ENCODE peak calls at places on chromosomes 5 and 9, in ten cellular contexts. K is H7; C is uterus; O is HT1080; R is stimulated activated CD4-positive, alpha-beta T cell treated with anti-CD3 and anti-CD28 coated beads, Interleukin-15, amount 100 ng/mL, for 24 hours; J is WTC11; N is adipocyte; S is GM13977; M is fibroblast of pulmonary artery; H is lung. L is an unnamed sample.
A peak's percentile ranks its signal among the peaks of the same experiment; 100 is the strongest.

GRCh38 chr9:134594376-134594941 is 47.1 kb upstream of the COL5A1 start:
- DNase-seq in K (no peak), C (no peak), O (no peak), R (no peak), J (no peak), N (no peak), S (no peak), M (no peak), H (peak; percentile 25), L (no peak)

GRCh38 chr5:53543401-53543800 is 17.0 kb upstream of the NDUFS4 start:
- DNase-seq in K (no peak), C (no peak), O (peak; percentile 39), R (no peak), J (no peak), N (peak; percentile 13), S (no peak), M (peak; percentile 20), H (no peak), L (no peak)

GRCh38 chr9:673966-674526 is 167.5 kb upstream of the DMRT1 start:
- DNase-seq in K (peak; percentile 52), C (no peak), O (no peak), R (no peak), J (no peak), N (no peak), S (no peak), M (no peak), H (no peak), L (no peak)

GRCh38 chr5:17216974-17217325 is 481 bp upstream of the BASP1 start:
- DNase-seq in K (no peak), C (peak; percentile 33), O (no peak), R (no peak), J (peak; percentile 66), N (peak; percentile 90), S (no peak), M (peak; percentile 61), H (peak; percentile 30), L (peak; percentile 29)

GRCh38 chr5:133330956-133331355 is 279.1 kb downstream of the HSPA4 start:
- DNase-seq in K (no peak), C (no peak), O (no peak), R (no peak), J (no peak), N (no peak), S (no peak), M (no peak), H (no peak), L (no peak)

GRCh38 chr5:73365301-73365853 is 83.2 kb downstream of the FOXD1 start:
- DNase-seq in K (no peak), C (no peak), O (peak; percentile 82), R (no peak), J (no peak), N (peak; percentile 86), S (no peak), M (peak; percentile 73), H (no peak), L (no peak)

GRCh38 chr9:24413651-24414050 is 132.0 kb downstream of the IZUMO3 start:
- DNase-seq in K (no peak), C (no peak), O (peak; percentile 20), R (no peak), J (no peak), N (peak; percentile 63), S (no peak), M (peak; percentile 44), H (no peak), L (no peak)

GRCh38 chr5:54091416-54092130 is 218.8 kb downstream of the ARL15 start:
- DNase-seq in K (no peak), C (no peak), O (no peak), R (no peak), J (no peak), N (peak; percentile 25), S (no peak), M (no peak), H (no peak), L (peak; percentile 70)

GRCh38 chr5:35138232-35138631 is 90.5 kb upstream of the AGXT2 start:
- DNase-seq in K (no peak), C (no peak), O (peak; percentile 45), R (no peak), J (no peak), N (peak; percentile 48), S (no peak), M (peak; percentile 31), H (no peak), L (no peak)

GRCh38 chr5:177040814-177041410 is 18.4 kb downstream of the ZNF346 start:
- DNase-seq in K (no peak), C (no peak), O (no peak), R (no peak), J (no peak), N (peak; percentile 65), S (no peak), M (peak; percentile 27), H (no peak), L (no peak)

GRCh38 chr9:133426011-133426410 is 3.8 kb downstream of the ADAMTS13 start:
- DNase-seq in K (no peak), C (no peak), O (no peak), R (no peak), J (no peak), N (no peak), S (no peak), M (no peak), H (no peak), L (no peak)

GRCh38 chr5:121816164-121816563 is 35.5 kb upstream of the FTMT start:
- DNase-seq in K (no peak), C (no peak), O (no peak), R (no peak), J (no peak), N (no peak), S (no peak), M (no peak), H (no peak), L (no peak)

GRCh38 chr5:167642779-167643517 is 648.5 kb upstream of the WWC1 start:
- DNase-seq in K (no peak), C (no peak), O (peak; percentile 93), R (no peak), J (no peak), N (peak; percentile 78), S (no peak), M (peak; percentile 96), H (no peak), L (no peak)

GRCh38 chr9:106420511-106420944 is 442.4 kb upstream of the ZNF462 start:
- DNase-seq in K (no peak), C (no peak), O (peak; percentile 87), R (peak; percentile 1), J (no peak), N (no peak), S (peak; percentile 19), M (no peak), H (no peak), L (no peak)

GRCh38 chr5:132812949-132813598 is at the start of gene SOWAHA:
- DNase-seq in K (peak; percentile 86), C (no peak), O (no peak), R (peak; percentile 27), J (peak; percentile 63), N (peak; percentile 30), S (peak; percentile 50), M (no peak), H (no peak), L (peak; percentile 69)

GRCh38 chr5:172437445-172438303 is 16.7 kb downstream of the SH3PXD2B start:
- DNase-seq in K (no peak), C (peak; percentile 68), O (peak; percentile 65), R (no peak), J (no peak), N (peak; percentile 66), S (no peak), M (peak; percentile 97), H (peak; percentile 75), L (peak; percentile 84)

GRCh38 chr5:78377056-78377717 is 16.8 kb downstream of the SCAMP1 start:
- DNase-seq in K (no peak), C (peak; percentile 17), O (peak; percentile 11), R (no peak), J (no peak), N (peak; percentile 23), S (no peak), M (peak; percentile 38), H (no peak), L (no peak)

GRCh38 chr9:5799314-5799713 is 33.6 kb downstream of the ERMP1 start:
- DNase-seq in K (peak; percentile 7), C (no peak), O (peak; percentile 50), R (no peak), J (no peak), N (peak; percentile 80), S (no peak), M (peak; percentile 76), H (no peak), L (no peak)

GRCh38 chr5:166581827-166582226 is 1709.6 kb upstream of the WWC1 start:
- DNase-seq in K (no peak), C (no peak), O (peak; percentile 35), R (no peak), J (no peak), N (no peak), S (no peak), M (peak; percentile 24), H (no peak), L (no peak)

GRCh38 chr5:153672347-153673090 is 182.0 kb downstream of the GRIA1 start:
- DNase-seq in K (no peak), C (no peak), O (peak; percentile 13), R (no peak), J (no peak), N (peak; percentile 23), S (no peak), M (peak; percentile 68), H (no peak), L (peak; percentile 25)

GRCh38 chr5:139138790-139139189 is 59.4 kb downstream of the SIL1 start:
- DNase-seq in K (no peak), C (no peak), O (peak; percentile 82), R (peak; percentile 6), J (no peak), N (peak; percentile 53), S (no peak), M (peak; percentile 55), H (peak; percentile 68), L (peak; percentile 72)

GRCh38 chr5:17289681-17290619 is 72.5 kb downstream of the BASP1 start:
- DNase-seq in K (no peak), C (no peak), O (peak; percentile 20), R (no peak), J (no peak), N (no peak), S (no peak), M (peak; percentile 50), H (no peak), L (no peak)

L was measured in heart left ventricle.